ENCODE peak calls at places on chromosome 21, in seven cellular contexts. L is right lobe of liver; B is RWPE1; W is OCI-LY7; G is CD4-positive, alpha-beta T cell; Q is PC-9; S is tibial artery. E is an unnamed sample.

GRCh38 chr21:25997788-25998611 is 172.6 kb downstream of the APP start:
- DNase-seq in L (no peak), B (no peak), W (no peak), G (no peak), Q (peak), S (no peak), E (peak)

GRCh38 chr21:42560517-42561179 is 47.0 kb downstream of the SLC37A1 start:
- DNase-seq in L (peak), B (no peak), W (peak), G (no peak), Q (no peak), S (no peak), E (no peak)

GRCh38 chr21:36079010-36079649 is 9.3 kb downstream of the CBR1 start:
- DNase-seq in L (no peak), B (no peak), W (no peak), G (peak), Q (no peak), S (no peak), E (no peak)

GRCh38 chr21:42397291-42398129 is 1.7 kb upstream of the TMPRSS3 start:
- DNase-seq in L (no peak), B (no peak), W (peak), G (no peak), Q (no peak), S (no peak), E (no peak)

GRCh38 chr21:19123525-19123924 is 719.9 kb upstream of the TMPRSS15 start:
- DNase-seq in L (no peak), B (no peak), W (no peak), G (no peak), Q (no peak), S (no peak), E (no peak)

GRCh38 chr21:41375875-41376274 is 14.0 kb downstream of the MX2 start:
- DNase-seq in L (no peak), B (no peak), W (no peak), G (no peak), Q (no peak), S (no peak), E (no peak)

GRCh38 chr21:28725396-28725795 is 267.3 kb downstream of the LTN1 start:
- DNase-seq in L (no peak), B (no peak), W (no peak), G (no peak), Q (no peak), S (no peak), E (no peak)

GRCh38 chr21:42113926-42114409 is 42.9 kb downstream of the UMODL1 start:
- DNase-seq in L (peak), B (peak), W (no peak), G (no peak), Q (no peak), S (no peak), E (no peak)

GRCh38 chr21:29689753-29690152 is 250.0 kb downstream of the GRIK1 start:
- DNase-seq in L (no peak), B (no peak), W (no peak), G (no peak), Q (no peak), S (no peak), E (no peak)

GRCh38 chr21:16912075-16912474 is 600.8 kb upstream of the CXADR start:
- DNase-seq in L (no peak), B (no peak), W (no peak), G (no peak), Q (peak), S (no peak), E (no peak)

GRCh38 chr21:15730484-15731242 is 881 bp downstream of the USP25 start:
- DNase-seq in L (peak), B (no peak), W (peak), G (no peak), Q (peak), S (no peak), E (no peak)

GRCh38 chr21:36773111-36773510 is 74.2 kb downstream of the SIM2 start:
- DNase-seq in L (peak), B (peak), W (no peak), G (no peak), Q (peak), S (peak), E (peak)

GRCh38 chr21:30072496-30072895 is 94.1 kb downstream of the CLDN17 start:
- DNase-seq in L (no peak), B (peak), W (no peak), G (no peak), Q (peak), S (no peak), E (no peak)

GRCh38 chr21:22020221-22020620 is 1022.0 kb downstream of the NCAM2 start:
- DNase-seq in L (no peak), B (no peak), W (no peak), G (no peak), Q (no peak), S (no peak), E (no peak)

DNA sequence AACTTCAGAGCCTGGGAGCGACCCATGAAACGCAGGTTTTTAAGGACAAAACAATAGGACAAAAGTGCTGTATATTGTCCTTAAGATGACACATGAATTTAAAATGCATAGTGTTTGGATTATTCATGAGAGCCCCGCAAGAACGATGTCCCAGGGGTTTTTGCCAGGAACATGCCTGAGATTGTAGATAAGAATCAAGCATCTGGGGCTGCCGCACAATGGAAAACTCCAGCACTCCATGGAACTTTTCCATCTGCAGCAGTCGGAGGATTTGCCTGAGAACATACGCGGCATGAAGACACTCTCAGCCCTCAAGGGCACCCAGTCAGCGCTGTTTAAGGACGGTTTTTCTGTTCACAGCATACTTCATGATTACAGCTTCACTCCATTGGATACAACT is 5.3 kb upstream of the ERG start:
- DNase-seq in L (no peak), B (peak), W (no peak), G (no peak), Q (no peak), S (peak), E (no peak)
- H3K27ac ChIP-seq in L (no peak), B (no peak), W (no peak), G (no peak), Q (no peak), S (peak), E (no peak)

GRCh38 chr21:32278068-32278467 is 781 bp downstream of the MIS18A start:
- DNase-seq in L (no peak), B (peak), W (peak), G (no peak), Q (no peak), S (no peak), E (no peak)
- H3K27ac ChIP-seq in L (no peak), B (peak), W (peak), G (no peak), Q (no peak), S (no peak), E (no peak)

DNA sequence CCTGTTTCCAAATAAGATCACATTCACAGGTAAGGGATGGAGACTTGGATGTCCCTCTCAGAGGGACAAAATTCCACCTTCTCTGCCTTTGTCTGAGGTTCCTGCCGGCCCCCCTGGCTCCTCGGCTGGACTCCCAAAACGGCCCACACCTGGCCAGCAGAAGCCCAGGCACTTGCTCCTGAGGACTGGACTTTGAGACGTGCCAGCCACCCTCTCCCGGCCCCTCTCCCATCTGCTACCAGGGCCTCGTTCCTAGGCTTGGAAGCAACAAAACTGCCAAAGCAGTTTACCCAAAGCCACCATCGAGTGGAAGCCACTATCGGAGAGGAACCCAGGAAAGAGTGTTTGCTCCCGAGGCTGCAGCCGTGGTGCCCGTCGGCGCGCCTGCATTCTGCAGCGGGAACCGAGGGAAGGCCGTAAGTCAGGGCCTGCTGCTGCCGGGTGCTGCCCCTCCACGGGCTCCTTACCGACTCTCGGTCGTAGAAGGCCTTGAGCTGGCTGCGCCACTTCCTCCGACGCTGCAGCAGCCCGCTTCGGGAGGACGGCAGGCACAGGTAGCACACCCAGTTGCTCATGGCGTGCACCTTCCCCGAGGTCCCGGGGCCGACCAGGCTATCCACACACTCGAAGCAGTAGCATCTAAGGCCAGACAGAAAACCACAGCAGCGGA is 3.5 kb downstream of the DNMT3L start:
- DNase-seq in L (no peak), B (no peak), W (no peak), G (no peak), Q (no peak), S (no peak), E (no peak)
- H3K27ac ChIP-seq in L (no peak), B (no peak), W (no peak), G (no peak), Q (no peak), S (no peak), E (no peak)

GRCh38 chr21:46298083-46298412 is 11.9 kb downstream of the YBEY start:
- DNase-seq in L (no peak), B (no peak), W (no peak), G (no peak), Q (no peak), S (no peak), E (no peak)

GRCh38 chr21:46295996-46296752 is 10.0 kb downstream of the YBEY start:
- DNase-seq in L (peak), B (no peak), W (peak), G (peak), Q (no peak), S (peak), E (no peak)

GRCh38 chr21:46295177-46295711 is 9.1 kb downstream of the YBEY start:
- DNase-seq in L (no peak), B (no peak), W (no peak), G (no peak), Q (no peak), S (no peak), E (no peak)

GRCh38 chr21:46299167-46299566 is 13.0 kb downstream of the YBEY start:
- DNase-seq in L (no peak), B (no peak), W (no peak), G (no peak), Q (no peak), S (no peak), E (no peak)

DNA sequence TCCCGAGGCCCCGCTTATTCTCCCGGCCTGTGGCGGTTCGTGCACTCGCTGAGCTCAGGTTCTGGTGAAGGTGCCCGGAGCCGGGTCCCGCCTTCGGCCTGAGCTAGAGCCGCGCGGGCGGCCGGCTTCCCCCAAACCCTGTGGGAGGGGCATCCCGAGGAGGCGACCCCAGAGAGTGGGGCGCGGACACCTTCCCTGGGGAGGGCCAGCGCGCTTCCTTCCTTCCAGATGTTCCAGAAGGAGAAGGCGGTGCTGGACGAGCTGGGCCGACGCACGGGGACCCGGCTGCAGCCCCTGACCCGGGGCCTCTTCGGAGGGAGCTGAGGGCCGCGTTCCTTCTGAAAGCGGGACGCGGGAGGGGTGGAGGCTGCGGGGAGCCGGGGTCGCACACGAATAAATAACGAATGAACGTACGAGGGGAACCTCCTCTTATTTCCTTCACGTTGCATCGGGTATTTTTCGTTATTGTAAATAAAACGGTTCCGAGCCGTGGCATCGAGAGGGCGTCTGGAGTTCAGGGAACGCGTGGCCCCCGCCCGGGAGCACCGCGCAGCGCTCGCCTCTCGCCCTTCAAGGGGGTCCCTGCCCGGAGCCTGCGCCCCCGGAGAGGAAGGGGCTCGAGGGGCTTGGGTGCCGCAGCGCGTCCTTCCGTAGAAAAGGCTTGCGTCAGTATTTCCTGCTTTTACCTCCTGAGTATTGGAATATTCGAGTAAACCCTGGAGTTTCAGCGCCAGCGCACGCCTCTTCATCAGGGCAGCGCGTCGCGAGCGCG is 11.4 kb downstream of the YBEY start:
- DNase-seq in L (no peak), B (no peak), W (no peak), G (no peak), Q (no peak), S (no peak), E (no peak)
- H3K27ac ChIP-seq in L (no peak), B (peak), W (no peak), G (no peak), Q (no peak), S (peak), E (no peak)

DNA sequence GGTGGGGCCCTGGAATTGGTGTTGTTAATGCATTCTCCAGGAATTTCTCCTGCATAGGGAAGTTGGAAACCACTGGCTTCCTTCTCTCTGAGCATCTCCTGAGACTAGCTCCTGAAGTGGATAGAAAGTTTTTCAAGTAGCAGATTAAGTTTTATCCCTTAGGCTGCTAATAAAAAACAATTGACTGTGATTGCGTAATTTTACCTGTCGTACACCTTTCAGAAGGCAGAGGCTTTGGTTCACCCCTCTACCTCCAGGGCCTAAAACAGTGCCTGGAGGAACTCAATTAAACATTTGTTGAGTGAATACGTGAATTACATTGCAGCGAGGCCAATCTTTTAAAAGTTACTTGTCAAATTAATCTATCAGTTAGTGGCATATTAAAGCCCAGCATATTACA is 3.4 kb downstream of the ITSN1 start:
- DNase-seq in L (no peak), B (no peak), W (no peak), G (no peak), Q (no peak), S (no peak), E (no peak)
- H3K27ac ChIP-seq in L (peak), B (peak), W (no peak), G (no peak), Q (no peak), S (no peak), E (no peak)

DNA sequence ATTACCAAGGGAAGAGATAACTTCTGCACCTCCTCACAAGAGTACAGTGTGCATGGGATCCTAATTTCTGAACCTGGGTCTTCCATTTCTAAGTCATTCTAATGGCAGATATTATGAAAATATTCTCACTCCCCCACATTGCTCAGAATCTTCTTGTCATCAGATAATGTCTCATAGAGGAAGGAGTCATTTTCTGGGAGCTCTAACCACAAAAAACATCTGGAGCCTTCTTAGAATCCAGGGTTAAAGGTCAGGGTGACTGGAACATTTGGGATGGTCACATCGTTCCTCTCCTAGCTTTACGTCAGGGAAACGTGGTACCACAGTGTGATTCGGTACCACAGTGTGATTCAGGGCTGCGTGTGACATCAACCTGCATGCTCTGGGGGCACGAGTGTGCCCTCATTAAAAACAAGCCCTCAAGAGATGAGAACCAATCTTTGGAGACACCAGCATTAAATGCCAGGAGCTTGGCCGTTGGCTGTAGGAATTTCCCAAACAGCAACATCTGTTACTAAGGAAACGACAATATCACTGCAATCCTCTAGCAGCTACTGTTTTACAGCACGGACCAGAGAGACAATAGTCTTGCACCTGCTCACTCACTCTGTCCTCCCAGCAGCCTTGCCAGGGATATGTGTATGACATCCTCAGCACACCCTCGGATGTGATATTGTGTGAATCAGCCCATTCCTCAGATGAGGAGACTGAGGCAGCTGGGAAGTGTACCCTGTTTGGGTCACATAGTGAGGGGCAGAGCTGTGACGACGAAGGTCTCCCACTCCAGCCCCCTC is 179.1 kb downstream of the PSMG1 start:
- DNase-seq in L (no peak), B (no peak), W (no peak), G (no peak), Q (no peak), S (no peak), E (no peak)
- H3K27ac ChIP-seq in L (no peak), B (peak), W (no peak), G (no peak), Q (no peak), S (peak), E (peak)

E was measured in caudate nucleus.